ENCODE peak calls at places on chromosomes 4 and X, in six cellular contexts. D is SIG-M5; V is GM12865; M is occipital lobe; G is stimulated activated CD8-positive, alpha-beta memory T cell treated with anti-CD3 and anti-CD28 coated beads, Interleukin-4, amount 100 ng/mL, for 48 hours; P is nucleus accumbens. U is an unnamed sample.

GRCh38 chrX:135463937-135464336 is 42.2 kb downstream of the SMIM10L2A start:
- DNase-seq in D (no peak), V (peak; percentile 16), M (no peak), G (no peak), P (no peak), U (no peak)

GRCh38 chr4:69984030-69984443 is 11.7 kb upstream of the STATH start:
- DNase-seq in D (no peak), V (peak; percentile 26), M (peak; percentile 1), G (no peak), P (no peak), U (no peak)

GRCh38 chr4:6888506-6889071 is 21.0 kb upstream of the TBC1D14 start:
- DNase-seq in D (no peak), V (no peak), M (no peak), G (peak; percentile 18), P (no peak), U (no peak)

GRCh38 chrX:113399501-113400192 is 559.0 kb upstream of the AMOT start:
- DNase-seq in D (no peak), V (no peak), M (no peak), G (no peak), P (no peak), U (no peak)

GRCh38 chr4:80173841-80174240 is 23.5 kb upstream of the PRDM8 start:
- DNase-seq in D (no peak), V (no peak), M (no peak), G (no peak), P (no peak), U (no peak)

GRCh38 chr4:25810815-25811690 is 51.7 kb downstream of the SEL1L3 start:
- DNase-seq in D (no peak), V (no peak), M (no peak), G (no peak), P (no peak), U (no peak)

GRCh38 chrX:107135076-107135964 is 16.7 kb upstream of the RBM41 start:
- DNase-seq in D (no peak), V (no peak), M (no peak), G (no peak), P (no peak), U (no peak)

GRCh38 chr4:76803522-76803921 is 94.4 kb downstream of the SOWAHB start:
- DNase-seq in D (no peak), V (peak; percentile 50), M (no peak), G (no peak), P (no peak), U (no peak)

GRCh38 chrX:47218920-47219815 is 687 bp downstream of the CDK16 start:
- DNase-seq in D (no peak), V (peak; percentile 50), M (no peak), G (peak; percentile 59), P (no peak), U (peak; percentile 25)

GRCh38 chrX:8879750-8880149 is 78.6 kb upstream of the FAM9A start:
- DNase-seq in D (no peak), V (peak; percentile 8), M (no peak), G (peak; percentile 36), P (no peak), U (no peak)

GRCh38 chr4:137950286-137950685 is 291.9 kb downstream of the SLC7A11 start:
- DNase-seq in D (no peak), V (no peak), M (no peak), G (no peak), P (no peak), U (no peak)

GRCh38 chr4:75919914-75920313 is 17.7 kb upstream of the PPEF2 start:
- DNase-seq in D (no peak), V (no peak), M (peak; percentile 63), G (no peak), P (no peak), U (no peak)

GRCh38 chr4:175971393-175972179 is 94.1 kb upstream of the WDR17 start:
- DNase-seq in D (no peak), V (no peak), M (no peak), G (no peak), P (no peak), U (no peak)

GRCh38 chr4:69490271-69490670 is 5.4 kb downstream of the UGT2B4 start:
- DNase-seq in D (no peak), V (no peak), M (no peak), G (no peak), P (no peak), U (no peak)

U was measured in HL-60.